ENCODE peak calls at places on chromosomes 4 and X, in seven cellular contexts. One of them, this sample, is unnamed.

GRCh38 chr4:76654796-76655195 is 219.8 kb downstream of the SHROOM3 start:
- DNase-seq in CD8-positive, alpha-beta T cell: no peak
- DNase-seq in fibroblast of mammary gland: no peak
- DNase-seq in cardiac muscle cell: no peak
- DNase-seq in neural crest cell: no peak
- DNase-seq in glutamatergic neuron: no peak
- DNase-seq in pancreas: no peak
- DNase-seq in this sample: no peak

GRCh38 chr4:164368894-164369293 is 385.0 kb upstream of the SMIM31 start:
- DNase-seq in CD8-positive, alpha-beta T cell: no peak
- DNase-seq in fibroblast of mammary gland: no peak
- DNase-seq in cardiac muscle cell: no peak
- DNase-seq in neural crest cell: no peak
- DNase-seq in glutamatergic neuron: no peak
- DNase-seq in pancreas: no peak
- DNase-seq in this sample: no peak

GRCh38 chr4:24067367-24067766 is 177.5 kb upstream of the PPARGC1A start:
- DNase-seq in CD8-positive, alpha-beta T cell: no peak
- DNase-seq in fibroblast of mammary gland: no peak
- DNase-seq in cardiac muscle cell: no peak
- DNase-seq in neural crest cell: no peak
- DNase-seq in glutamatergic neuron: peak; percentile 21
- DNase-seq in pancreas: no peak
- DNase-seq in this sample: no peak

GRCh38 chr4:47278631-47279030 is 184.9 kb downstream of the COMMD8 start:
- DNase-seq in CD8-positive, alpha-beta T cell: no peak
- DNase-seq in fibroblast of mammary gland: no peak
- DNase-seq in cardiac muscle cell: no peak
- DNase-seq in neural crest cell: no peak
- DNase-seq in glutamatergic neuron: no peak
- DNase-seq in pancreas: no peak
- DNase-seq in this sample: no peak

GRCh38 chr4:5341151-5341925 is 290.1 kb downstream of the STK32B start:
- DNase-seq in CD8-positive, alpha-beta T cell: no peak
- DNase-seq in fibroblast of mammary gland: no peak
- DNase-seq in cardiac muscle cell: no peak
- DNase-seq in neural crest cell: no peak
- DNase-seq in glutamatergic neuron: no peak
- DNase-seq in pancreas: no peak
- DNase-seq in this sample: no peak

GRCh38 chr4:169774466-169775445 is 17.0 kb upstream of the HPF1 start:
- DNase-seq in CD8-positive, alpha-beta T cell: no peak
- DNase-seq in fibroblast of mammary gland: no peak
- DNase-seq in cardiac muscle cell: peak; percentile 10
- DNase-seq in neural crest cell: no peak
- DNase-seq in glutamatergic neuron: peak; percentile 52
- DNase-seq in pancreas: peak; percentile 61
- DNase-seq in this sample: no peak

GRCh38 chr4:6231663-6232165 is 31.4 kb upstream of the JAKMIP1 start:
- DNase-seq in CD8-positive, alpha-beta T cell: no peak
- DNase-seq in fibroblast of mammary gland: no peak
- DNase-seq in cardiac muscle cell: no peak
- DNase-seq in neural crest cell: no peak
- DNase-seq in glutamatergic neuron: no peak
- DNase-seq in pancreas: no peak
- DNase-seq in this sample: no peak

GRCh38 chr4:98476891-98477290 is 181.5 kb downstream of the TSPAN5 start:
- DNase-seq in CD8-positive, alpha-beta T cell: no peak
- DNase-seq in fibroblast of mammary gland: no peak
- DNase-seq in cardiac muscle cell: no peak
- DNase-seq in neural crest cell: no peak
- DNase-seq in glutamatergic neuron: no peak
- DNase-seq in pancreas: no peak
- DNase-seq in this sample: no peak

GRCh38 chrX:12113321-12113720 is 25.0 kb upstream of the FRMPD4 start:
- DNase-seq in CD8-positive, alpha-beta T cell: no peak
- DNase-seq in fibroblast of mammary gland: no peak
- DNase-seq in cardiac muscle cell: no peak
- DNase-seq in neural crest cell: no peak
- DNase-seq in glutamatergic neuron: no peak
- DNase-seq in pancreas: no peak
- DNase-seq in this sample: no peak

GRCh38 chr4:10140866-10141759 is 24.5 kb upstream of the WDR1 start:
- DNase-seq in CD8-positive, alpha-beta T cell: no peak
- DNase-seq in fibroblast of mammary gland: no peak
- DNase-seq in cardiac muscle cell: no peak
- DNase-seq in neural crest cell: no peak
- DNase-seq in glutamatergic neuron: no peak
- DNase-seq in pancreas: no peak
- DNase-seq in this sample: no peak

GRCh38 chr4:13481569-13481968 is 2.6 kb downstream of the RAB28 start:
- DNase-seq in CD8-positive, alpha-beta T cell: no peak
- DNase-seq in fibroblast of mammary gland: peak; percentile 63
- DNase-seq in cardiac muscle cell: no peak
- DNase-seq in neural crest cell: no peak
- DNase-seq in glutamatergic neuron: no peak
- DNase-seq in pancreas: no peak
- DNase-seq in this sample: no peak

GRCh38 chrX:19214248-19214787 is 92.0 kb upstream of the ADGRG2 start:
- DNase-seq in CD8-positive, alpha-beta T cell: no peak
- DNase-seq in fibroblast of mammary gland: no peak
- DNase-seq in cardiac muscle cell: no peak
- DNase-seq in neural crest cell: no peak
- DNase-seq in glutamatergic neuron: no peak
- DNase-seq in pancreas: no peak
- DNase-seq in this sample: no peak

GRCh38 chr4:144174401-144175067 is 34.0 kb upstream of the GYPA start:
- DNase-seq in CD8-positive, alpha-beta T cell: no peak
- DNase-seq in fibroblast of mammary gland: peak; percentile 69
- DNase-seq in cardiac muscle cell: peak; percentile 71
- DNase-seq in neural crest cell: no peak
- DNase-seq in glutamatergic neuron: no peak
- DNase-seq in pancreas: no peak
- DNase-seq in this sample: no peak

GRCh38 chr4:107578321-107578720 is 141.7 kb downstream of the PAPSS1 start:
- DNase-seq in CD8-positive, alpha-beta T cell: no peak
- DNase-seq in fibroblast of mammary gland: no peak
- DNase-seq in cardiac muscle cell: no peak
- DNase-seq in neural crest cell: no peak
- DNase-seq in glutamatergic neuron: no peak
- DNase-seq in pancreas: no peak
- DNase-seq in this sample: no peak

GRCh38 chr4:140103676-140104075 is 50.3 kb downstream of the MAML3 start:
- DNase-seq in CD8-positive, alpha-beta T cell: no peak
- DNase-seq in fibroblast of mammary gland: peak; percentile 65
- DNase-seq in cardiac muscle cell: no peak
- DNase-seq in neural crest cell: no peak
- DNase-seq in glutamatergic neuron: no peak
- DNase-seq in pancreas: no peak
- DNase-seq in this sample: peak; percentile 91

GRCh38 chrX:21382715-21383114 is 8.5 kb downstream of the CNKSR2 start:
- DNase-seq in CD8-positive, alpha-beta T cell: no peak
- DNase-seq in fibroblast of mammary gland: no peak
- DNase-seq in cardiac muscle cell: no peak
- DNase-seq in neural crest cell: no peak
- DNase-seq in glutamatergic neuron: no peak
- DNase-seq in pancreas: no peak
- DNase-seq in this sample: no peak
- TF ChIP-seq CTCF in CD8-positive, alpha-beta T cell: peak; percentile 48
- TF ChIP-seq CTCF in fibroblast of mammary gland: peak; percentile 30
- TF ChIP-seq CTCF in cardiac muscle cell: peak; percentile 5
- TF ChIP-seq CTCF in neural crest cell: peak; percentile 70
- TF ChIP-seq CTCF in glutamatergic neuron: peak; percentile 39
- TF ChIP-seq CTCF in pancreas: peak; percentile 21
- TF ChIP-seq CTCF in this sample: peak; percentile 38

GRCh38 chrX:40646489-40647306 is 663 bp downstream of the CXorf38 start:
- DNase-seq in CD8-positive, alpha-beta T cell: no peak
- DNase-seq in fibroblast of mammary gland: peak; percentile 43
- DNase-seq in cardiac muscle cell: peak; percentile 13
- DNase-seq in neural crest cell: no peak
- DNase-seq in glutamatergic neuron: peak; percentile 22
- DNase-seq in pancreas: peak; percentile 80
- DNase-seq in this sample: peak; percentile 49
- TF ChIP-seq CTCF in CD8-positive, alpha-beta T cell: no peak
- TF ChIP-seq CTCF in fibroblast of mammary gland: no peak
- TF ChIP-seq CTCF in cardiac muscle cell: no peak
- TF ChIP-seq CTCF in neural crest cell: no peak
- TF ChIP-seq CTCF in glutamatergic neuron: no peak
- TF ChIP-seq CTCF in pancreas: no peak
- TF ChIP-seq CTCF in this sample: no peak

DNA sequence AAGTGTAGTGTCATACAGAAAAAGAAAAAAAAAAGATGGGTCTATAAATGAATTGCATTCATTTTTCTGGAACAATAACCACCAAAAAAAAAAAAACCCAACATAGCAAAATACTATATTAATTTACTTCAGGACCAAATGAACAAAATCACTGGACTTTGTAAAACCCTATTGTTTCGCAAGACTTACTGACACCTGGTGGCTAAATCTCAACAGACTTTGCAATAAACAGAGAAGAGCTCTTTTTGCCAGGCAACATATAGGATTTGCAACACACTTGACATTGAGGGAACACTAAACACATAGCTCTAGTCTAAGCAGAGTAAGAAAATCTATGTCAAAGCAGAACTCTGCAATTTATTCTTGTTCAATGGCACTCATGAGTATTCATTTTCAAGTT is 990.2 kb downstream of the STPG2 start:
- DNase-seq in CD8-positive, alpha-beta T cell: no peak
- DNase-seq in fibroblast of mammary gland: no peak
- DNase-seq in cardiac muscle cell: peak; percentile 56
- DNase-seq in neural crest cell: no peak
- DNase-seq in glutamatergic neuron: no peak
- DNase-seq in pancreas: no peak
- DNase-seq in this sample: no peak
- TF ChIP-seq CTCF in CD8-positive, alpha-beta T cell: no peak
- TF ChIP-seq CTCF in fibroblast of mammary gland: no peak
- TF ChIP-seq CTCF in cardiac muscle cell: no peak
- TF ChIP-seq CTCF in neural crest cell: peak; percentile 63
- TF ChIP-seq CTCF in glutamatergic neuron: no peak
- TF ChIP-seq CTCF in pancreas: no peak
- TF ChIP-seq CTCF in this sample: no peak

GRCh38 chr4:110902500-110902899 is 279.6 kb upstream of the PITX2 start:
- DNase-seq in CD8-positive, alpha-beta T cell: no peak
- DNase-seq in fibroblast of mammary gland: no peak
- DNase-seq in cardiac muscle cell: no peak
- DNase-seq in neural crest cell: no peak
- DNase-seq in glutamatergic neuron: no peak
- DNase-seq in pancreas: no peak
- DNase-seq in this sample: no peak

GRCh38 chr4:110904435-110905050 is 281.7 kb upstream of the PITX2 start:
- DNase-seq in CD8-positive, alpha-beta T cell: no peak
- DNase-seq in fibroblast of mammary gland: peak; percentile 42
- DNase-seq in cardiac muscle cell: no peak
- DNase-seq in neural crest cell: no peak
- DNase-seq in glutamatergic neuron: no peak
- DNase-seq in pancreas: no peak
- DNase-seq in this sample: no peak

GRCh38 chr4:110897779-110898178 is 274.9 kb upstream of the PITX2 start:
- DNase-seq in CD8-positive, alpha-beta T cell: no peak
- DNase-seq in fibroblast of mammary gland: no peak
- DNase-seq in cardiac muscle cell: no peak
- DNase-seq in neural crest cell: no peak
- DNase-seq in glutamatergic neuron: no peak
- DNase-seq in pancreas: no peak
- DNase-seq in this sample: no peak

GRCh38 chr4:110898290-110898689 is 275.4 kb upstream of the PITX2 start:
- DNase-seq in CD8-positive, alpha-beta T cell: no peak
- DNase-seq in fibroblast of mammary gland: no peak
- DNase-seq in cardiac muscle cell: no peak
- DNase-seq in neural crest cell: no peak
- DNase-seq in glutamatergic neuron: no peak
- DNase-seq in pancreas: no peak
- DNase-seq in this sample: no peak

DNA sequence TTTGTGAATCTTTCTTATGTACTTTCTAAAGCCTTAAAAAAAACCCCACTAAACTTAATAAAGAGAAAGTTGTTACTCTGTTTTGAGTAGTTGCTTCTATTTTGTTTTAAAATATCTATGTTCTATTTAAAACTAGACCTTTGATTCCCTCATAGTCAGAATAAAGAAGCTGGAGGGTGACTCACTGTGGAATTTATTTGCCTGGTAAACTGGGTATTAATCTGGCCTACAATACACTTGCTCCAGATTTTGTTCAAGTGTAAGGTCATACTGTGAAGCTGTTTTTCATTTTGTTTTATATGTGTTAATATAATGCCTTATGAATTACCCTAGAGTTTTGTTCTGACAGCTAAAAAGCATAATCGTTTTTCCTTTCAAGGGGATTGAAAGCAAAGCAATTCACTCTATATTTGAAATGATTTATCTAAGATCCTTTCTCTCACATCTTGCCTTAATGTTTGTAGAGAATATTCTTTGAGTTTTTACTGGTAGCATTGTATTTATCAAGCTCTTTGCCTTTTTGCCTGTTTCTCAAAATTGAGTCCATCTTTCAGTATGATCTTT is 277.4 kb upstream of the PITX2 start:
- DNase-seq in CD8-positive, alpha-beta T cell: no peak
- DNase-seq in fibroblast of mammary gland: no peak
- DNase-seq in cardiac muscle cell: no peak
- DNase-seq in neural crest cell: no peak
- DNase-seq in glutamatergic neuron: no peak
- DNase-seq in pancreas: no peak
- DNase-seq in this sample: no peak
- TF ChIP-seq CTCF in CD8-positive, alpha-beta T cell: no peak
- TF ChIP-seq CTCF in fibroblast of mammary gland: no peak
- TF ChIP-seq CTCF in cardiac muscle cell: no peak
- TF ChIP-seq CTCF in neural crest cell: no peak
- TF ChIP-seq CTCF in glutamatergic neuron: no peak
- TF ChIP-seq CTCF in pancreas: no peak
- TF ChIP-seq CTCF in this sample: no peak